ENCODE peak calls at places on chromosome 14, in six cellular contexts. H, U, R, Z, Q and V are unnamed samples.

GRCh38 chr14:64761441-64762043 is 57.3 kb downstream of the PLEKHG3 start:
- DNase-seq in H (peak; percentile 53), U (no peak), R (no peak), Z (no peak), Q (peak; percentile 35), V (no peak)

GRCh38 chr14:84420236-84420635 is 1109.7 kb upstream of the FLRT2 start:
- DNase-seq in H (no peak), U (no peak), R (no peak), Z (no peak), Q (no peak), V (no peak)

GRCh38 chr14:74510955-74511354 is 17.4 kb downstream of the ISCA2 start:
- DNase-seq in H (no peak), U (peak; percentile 45), R (no peak), Z (peak; percentile 54), Q (peak; percentile 31), V (no peak)

GRCh38 chr14:75559451-75560187 is 18.8 kb upstream of the FLVCR2 start:
- DNase-seq in H (peak; percentile 43), U (peak; percentile 82), R (no peak), Z (no peak), Q (peak; percentile 73), V (no peak)

GRCh38 chr14:75279739-75280447 is 1.3 kb downstream of the FOS start:
- DNase-seq in H (no peak), U (peak; percentile 80), R (no peak), Z (peak; percentile 82), Q (peak; percentile 67), V (no peak)

GRCh38 chr14:67010602-67011001 is 178.6 kb upstream of the GARIN2 start:
- DNase-seq in H (no peak), U (no peak), R (no peak), Z (no peak), Q (no peak), V (no peak)

GRCh38 chr14:55512421-55512820 is 67.6 kb upstream of the KTN1 start:
- DNase-seq in H (no peak), U (no peak), R (no peak), Z (no peak), Q (no peak), V (no peak)

GRCh38 chr14:89445252-89445973 is 28.4 kb upstream of the FOXN3 start:
- DNase-seq in H (no peak), U (no peak), R (no peak), Z (peak; percentile 33), Q (no peak), V (no peak)

GRCh38 chr14:50957296-50957695 is 13.0 kb upstream of the PYGL start:
- DNase-seq in H (no peak), U (no peak), R (no peak), Z (no peak), Q (no peak), V (no peak)

DNA sequence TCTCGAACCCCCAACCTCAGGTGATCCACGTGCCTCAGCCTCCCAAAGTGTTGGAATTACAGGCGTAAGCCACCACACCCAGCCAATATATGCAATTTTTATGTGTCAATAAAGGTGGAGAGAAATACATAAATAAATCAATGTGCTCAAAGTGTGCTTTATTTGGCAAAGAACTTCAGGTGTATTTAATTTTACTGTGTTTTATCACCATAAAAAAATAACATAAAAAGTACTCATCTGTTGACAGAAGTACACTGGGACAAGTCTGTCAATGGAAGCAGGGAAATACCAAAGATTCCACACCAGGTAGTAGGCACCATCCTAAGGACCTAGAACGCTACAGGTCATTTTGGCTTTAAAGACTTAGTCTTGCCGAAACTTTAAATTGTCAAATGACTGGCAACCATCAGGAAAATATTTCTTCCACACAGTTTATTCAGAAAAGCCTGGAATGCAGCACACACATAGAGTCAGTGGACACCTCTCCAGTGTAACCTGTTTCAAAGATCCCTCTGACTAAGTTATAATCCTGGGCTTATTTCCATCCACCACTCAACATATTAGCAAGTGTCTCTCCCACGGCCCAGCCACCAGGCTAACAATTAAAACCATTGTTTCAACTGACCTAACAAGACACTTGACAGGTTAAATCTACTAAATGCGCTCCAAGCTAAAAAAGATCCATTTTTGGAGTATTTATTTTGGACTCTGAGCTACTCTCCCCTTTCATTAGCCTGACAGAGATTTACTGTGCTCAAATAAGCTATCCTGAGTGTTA is 4.2 kb downstream of the ERO1A start:
- DNase-seq in H (no peak), U (no peak), R (no peak), Z (no peak), Q (no peak), V (peak; percentile 19)
- H3K27ac ChIP-seq in H (no peak overlapping the region), U (no peak overlapping the region), R (no peak overlapping the region), Z (no peak overlapping the region), Q (no peak overlapping the region), V (no peak overlapping the region)

GRCh38 chr14:81529391-81529790 is 4.3 kb downstream of the SEL1L start:
- DNase-seq in H (no peak), U (no peak), R (no peak), Z (no peak), Q (no peak), V (no peak)
- H3K27ac ChIP-seq in H (peak overlapping the region; percentile 21), U (no peak overlapping the region), R (no peak overlapping the region), Z (no peak overlapping the region), Q (no peak overlapping the region), V (no peak overlapping the region)

DNA sequence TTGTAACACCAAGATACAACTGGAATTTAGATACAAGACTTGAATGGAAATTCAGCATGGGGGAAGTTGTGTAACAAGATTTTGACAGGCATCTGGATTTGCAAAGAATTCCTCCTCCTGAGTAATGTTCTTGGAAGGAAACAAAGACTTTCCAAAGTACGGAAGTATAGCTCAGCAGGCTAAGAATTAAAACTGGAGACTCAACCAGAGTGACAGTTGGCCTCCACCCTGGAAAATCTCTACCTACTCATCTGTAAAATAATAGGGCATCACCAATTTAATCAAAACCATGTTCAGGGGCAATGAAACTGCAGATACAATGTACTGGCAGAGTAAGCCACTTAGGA is 14.8 kb downstream of the DCAF5 start:
- DNase-seq in H (no peak), U (no peak), R (no peak), Z (no peak), Q (no peak), V (no peak)
- H3K27ac ChIP-seq in H (no peak overlapping the region), U (no peak overlapping the region), R (peak overlapping the region; percentile 14), Z (peak overlapping the region; percentile 69), Q (no peak overlapping the region), V (no peak overlapping the region)

GRCh38 chr14:48973136-48973535 is 613.0 kb downstream of the RPS29 start:
- DNase-seq in H (no peak), U (no peak), R (no peak), Z (no peak), Q (no peak), V (peak; percentile 35)
- H3K27ac ChIP-seq in H (no peak overlapping the region), U (no peak overlapping the region), R (no peak overlapping the region), Z (no peak overlapping the region), Q (no peak overlapping the region), V (no peak overlapping the region)

GRCh38 chr14:102817318-102817717 is 40.1 kb downstream of the TRAF3 start:
- DNase-seq in H (no peak), U (no peak), R (no peak), Z (no peak), Q (no peak), V (no peak)

GRCh38 chr14:102819790-102820330 is 42.6 kb downstream of the TRAF3 start:
- DNase-seq in H (no peak), U (no peak), R (no peak), Z (no peak), Q (no peak), V (no peak)

GRCh38 chr14:102821252-102821651 is 44.0 kb downstream of the TRAF3 start:
- DNase-seq in H (no peak), U (no peak), R (no peak), Z (no peak), Q (no peak), V (no peak)

GRCh38 chr14:102817942-102818940 is 41.0 kb downstream of the TRAF3 start:
- DNase-seq in H (no peak), U (no peak), R (no peak), Z (no peak), Q (no peak), V (no peak)

DNA sequence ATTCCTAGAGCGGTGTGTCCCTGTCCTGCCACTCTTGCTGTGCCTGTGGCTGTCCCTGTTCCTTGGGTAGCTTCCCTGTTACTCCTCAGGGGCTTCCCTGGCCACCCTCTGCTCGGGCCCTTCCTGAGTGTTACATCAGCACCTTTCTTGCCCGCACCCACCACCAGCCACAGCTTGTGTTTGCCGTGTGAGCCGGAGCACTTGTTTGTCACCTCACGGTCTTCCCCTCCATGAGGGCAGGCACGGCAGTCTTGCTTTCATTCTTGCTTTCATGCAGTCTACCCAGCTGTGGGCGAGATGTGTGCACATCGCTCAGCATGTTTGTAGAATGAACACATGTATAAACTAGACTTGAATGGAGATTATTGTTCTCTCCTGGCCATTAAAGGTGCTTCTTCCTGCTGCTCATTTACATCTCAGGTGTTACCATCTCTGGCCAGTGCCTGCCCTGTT is 42.0 kb downstream of the TRAF3 start:
- DNase-seq in H (no peak), U (no peak), R (no peak), Z (no peak), Q (no peak), V (no peak)
- H3K27ac ChIP-seq in H (no peak overlapping the region), U (no peak overlapping the region), R (no peak overlapping the region), Z (no peak overlapping the region), Q (no peak overlapping the region), V (no peak overlapping the region)

GRCh38 chr14:31576949-31577348 is 15.7 kb downstream of the NUBPL start:
- DNase-seq in H (no peak), U (no peak), R (no peak), Z (no peak), Q (no peak), V (no peak)

GRCh38 chr14:31578792-31579191 is 17.6 kb downstream of the NUBPL start:
- DNase-seq in H (no peak), U (no peak), R (no peak), Z (no peak), Q (no peak), V (no peak)

GRCh38 chr14:31580234-31580633 is 19.0 kb downstream of the NUBPL start:
- DNase-seq in H (no peak), U (no peak), R (no peak), Z (no peak), Q (no peak), V (no peak)

GRCh38 chr14:31582286-31582691 is 21.1 kb downstream of the NUBPL start:
- DNase-seq in H (no peak), U (no peak), R (no peak), Z (no peak), Q (no peak), V (peak; percentile 25)

GRCh38 chr14:31578266-31578665 is 17.1 kb downstream of the NUBPL start:
- DNase-seq in H (no peak), U (no peak), R (no peak), Z (no peak), Q (no peak), V (no peak)
- H3K27ac ChIP-seq in H (no peak overlapping the region), U (peak overlapping the region; percentile 18), R (peak overlapping the region; percentile 31), Z (peak overlapping the region; percentile 39), Q (peak overlapping the region; percentile 1), V (no peak overlapping the region)

DNA sequence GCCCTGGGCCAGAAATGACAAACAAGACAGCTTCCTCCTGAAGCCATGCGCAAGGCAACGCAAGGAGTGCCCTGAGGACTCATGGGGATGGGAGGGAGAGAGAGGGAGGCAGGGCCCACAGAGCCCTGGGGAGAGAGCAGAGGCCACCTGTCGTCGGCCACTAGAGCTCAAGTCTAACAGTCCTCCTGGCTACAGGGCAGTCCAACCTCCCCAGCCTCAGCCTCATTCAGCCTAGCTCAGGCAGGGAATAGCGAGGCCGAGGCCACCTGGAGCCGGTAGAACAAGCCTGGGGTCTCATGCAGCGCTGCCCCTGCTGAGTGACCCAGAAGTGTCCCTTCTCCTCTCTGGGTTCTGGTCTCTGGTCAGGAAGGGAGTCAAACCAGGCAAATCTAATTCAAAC is 69.5 kb downstream of the BCL11B start:
- DNase-seq in H (no peak), U (no peak), R (no peak), Z (no peak), Q (no peak), V (peak; percentile 54)
- H3K27ac ChIP-seq in H (no peak overlapping the region), U (no peak overlapping the region), R (no peak overlapping the region), Z (no peak overlapping the region), Q (no peak overlapping the region), V (no peak overlapping the region)